ENCODE peak calls at places on chromosomes 7 and 10, in ten cellular contexts. D, U, T, A, G, B, S, Q, Y and X are unnamed samples.

GRCh38 chr10:93818086-93818485 is 60.4 kb downstream of the LGI1 start:
- DNase-seq in D (no peak), U (no peak), T (no peak), A (no peak), G (no peak), B (no peak), S (no peak), Q (no peak), Y (no peak), X (peak; percentile 59)

GRCh38 chr10:118922226-118922625 is 107.3 kb upstream of the NANOS1 start:
- DNase-seq in D (no peak), U (no peak), T (peak; percentile 9), A (no peak), G (no peak), B (no peak), S (no peak), Q (no peak), Y (no peak), X (no peak)

GRCh38 chr7:76397409-76398183 is 11.9 kb downstream of the SSC4D start:
- DNase-seq in D (peak; percentile 64), U (no peak), T (peak; percentile 49), A (no peak), G (peak; percentile 90), B (peak; percentile 82), S (peak; percentile 40), Q (peak; percentile 89), Y (no peak), X (peak; percentile 83)

GRCh38 chr7:146698995-146699610 is 582.5 kb downstream of the CNTNAP2 start:
- DNase-seq in D (no peak), U (no peak), T (no peak), A (no peak), G (no peak), B (no peak), S (no peak), Q (no peak), Y (no peak), X (no peak)

GRCh38 chr7:23020742-23021401 is 6.9 kb upstream of the HYCC1 start:
- DNase-seq in D (no peak), U (no peak), T (peak; percentile 87), A (peak; percentile 55), G (no peak), B (peak; percentile 43), S (no peak), Q (peak; percentile 75), Y (no peak), X (peak; percentile 79)

GRCh38 chr10:9382199-9382598 is 1327.7 kb downstream of the GATA3 start:
- DNase-seq in D (no peak), U (no peak), T (no peak), A (no peak), G (no peak), B (no peak), S (no peak), Q (no peak), Y (no peak), X (no peak)

GRCh38 chr10:79487296-79488194 is 24.8 kb upstream of the EIF5AL1 start:
- DNase-seq in D (peak; percentile 27), U (peak; percentile 81), T (peak; percentile 61), A (peak; percentile 79), G (no peak), B (peak; percentile 68), S (peak; percentile 76), Q (peak; percentile 69), Y (no peak), X (no peak)

GRCh38 chr10:95183132-95183450 is 10.9 kb upstream of the ACSM6 start:
- DNase-seq in D (peak; percentile 9), U (no peak), T (peak; percentile 23), A (no peak), G (no peak), B (no peak), S (no peak), Q (no peak), Y (no peak), X (no peak)

GRCh38 chr10:60197206-60197605 is 192.5 kb downstream of the ANK3 start:
- DNase-seq in D (no peak), U (no peak), T (no peak), A (no peak), G (no peak), B (no peak), S (no peak), Q (no peak), Y (no peak), X (no peak)

GRCh38 chr7:86469680-86470295 is 173.9 kb upstream of the GRM3 start:
- DNase-seq in D (peak; percentile 59), U (peak; percentile 51), T (peak; percentile 67), A (peak; percentile 89), G (no peak), B (no peak), S (peak; percentile 82), Q (peak; percentile 87), Y (peak; percentile 1), X (no peak)

GRCh38 chr10:100046088-100046487 is 35.6 kb downstream of the CPN1 start:
- DNase-seq in D (peak; percentile 59), U (peak; percentile 90), T (peak; percentile 86), A (peak; percentile 79), G (peak; percentile 92), B (peak; percentile 86), S (peak; percentile 92), Q (peak; percentile 67), Y (no peak), X (peak; percentile 80)

GRCh38 chr10:112871021-112871420 is 79.0 kb upstream of the TCF7L2 start:
- DNase-seq in D (no peak), U (no peak), T (no peak), A (no peak), G (no peak), B (no peak), S (no peak), Q (no peak), Y (no peak), X (no peak)

GRCh38 chr7:95250591-95250990 is 73.7 kb downstream of the PON1 start:
- DNase-seq in D (no peak), U (no peak), T (no peak), A (no peak), G (no peak), B (no peak), S (no peak), Q (no peak), Y (no peak), X (no peak)

GRCh38 chr10:97582169-97582568 is 2.0 kb upstream of the HOGA1 start:
- DNase-seq in D (no peak), U (no peak), T (no peak), A (no peak), G (no peak), B (no peak), S (no peak), Q (no peak), Y (no peak), X (no peak)

GRCh38 chr7:155945670-155946325 is 133.5 kb upstream of the SHH start:
- DNase-seq in D (no peak), U (no peak), T (no peak), A (no peak), G (no peak), B (no peak), S (no peak), Q (no peak), Y (no peak), X (no peak)

GRCh38 chr7:143362126-143362961 is at the start of gene FAM131B:
- DNase-seq in D (no peak), U (no peak), T (no peak), A (no peak), G (no peak), B (no peak), S (no peak), Q (no peak), Y (no peak), X (no peak)

GRCh38 chr10:71966046-71967004 is 2.1 kb downstream of the CHST3 start:
- DNase-seq in D (no peak), U (no peak), T (no peak), A (no peak), G (peak; percentile 69), B (no peak), S (no peak), Q (no peak), Y (no peak), X (no peak)

GRCh38 chr10:112783653-112784426 is 166.2 kb upstream of the TCF7L2 start:
- DNase-seq in D (peak; percentile 43), U (peak; percentile 78), T (no peak), A (no peak), G (no peak), B (no peak), S (no peak), Q (no peak), Y (no peak), X (no peak)

GRCh38 chr10:73906524-73907447 is 4.1 kb upstream of the PLAU start:
- DNase-seq in D (peak; percentile 31), U (peak; percentile 37), T (peak; percentile 99), A (peak; percentile 97), G (no peak), B (peak; percentile 85), S (no peak), Q (peak; percentile 87), Y (no peak), X (peak; percentile 92)

GRCh38 chr10:37860494-37861190 is 3.2 kb upstream of the ZNF248 start:
- DNase-seq in D (no peak), U (no peak), T (peak; percentile 53), A (peak; percentile 54), G (no peak), B (no peak), S (no peak), Q (peak; percentile 39), Y (no peak), X (no peak)